ENCODE peak calls at places on chromosomes 1 and 21, in seven cellular contexts. O is mesendoderm, D is H9, Q is IMR-90, E is mesenchymal stem cell, X is neuronal stem cell, W is trophoblast cell. I is an unnamed sample.

GRCh38 chr1:60952566-60953215 is 129.7 kb upstream of the NFIA start:
- DNase-seq in Q (no peak), D (no peak), E (no peak), W (no peak), X (no peak), O (no peak), I (no peak)

GRCh38 chr1:196387766-196388165 is 220.5 kb downstream of the KCNT2 start:
- DNase-seq in W (no peak), Q (peak), O (no peak), X (no peak), D (no peak), E (no peak), I (no peak)

GRCh38 chr21:34517491-34518245 is 5.7 kb upstream of the KCNE1 start:
- DNase-seq in Q (no peak), O (peak), E (peak), W (peak), X (no peak), D (no peak), I (no peak)

GRCh38 chr1:219058891-219059820 is 114.5 kb upstream of the LYPLAL1 start:
- DNase-seq in X (no peak), D (no peak), W (no peak), O (no peak), Q (no peak), E (no peak), I (no peak)

GRCh38 chr1:93620841-93621210 is 60.8 kb downstream of the BCAR3 start:
- DNase-seq in D (peak), W (peak), Q (no peak), X (no peak), E (no peak), O (peak), I (no peak)

GRCh38 chr1:119743776-119744597 is 24.7 kb downstream of the HMGCS2 start:
- DNase-seq in D (peak), Q (peak), E (peak), O (peak), W (peak), X (peak), I (peak)

GRCh38 chr1:54453509-54453908 is 47.3 kb upstream of the SSBP3 start:
- DNase-seq in Q (no peak), X (no peak), D (no peak), O (no peak), E (no peak), W (no peak), I (no peak)

GRCh38 chr1:172764378-172764777 is 105.5 kb downstream of the FASLG start:
- DNase-seq in O (no peak), W (no peak), Q (no peak), E (no peak), X (no peak), D (no peak), I (no peak)

GRCh38 chr1:55049914-55050278 is 10.5 kb downstream of the PCSK9 start:
- DNase-seq in W (no peak), E (no peak), X (no peak), D (no peak), O (no peak), Q (peak), I (no peak)

GRCh38 chr21:38134084-38134873 is 122.5 kb upstream of the KCNJ15 start:
- DNase-seq in D (no peak), O (no peak), E (peak), X (no peak), Q (no peak), W (no peak), I (no peak)

DNA sequence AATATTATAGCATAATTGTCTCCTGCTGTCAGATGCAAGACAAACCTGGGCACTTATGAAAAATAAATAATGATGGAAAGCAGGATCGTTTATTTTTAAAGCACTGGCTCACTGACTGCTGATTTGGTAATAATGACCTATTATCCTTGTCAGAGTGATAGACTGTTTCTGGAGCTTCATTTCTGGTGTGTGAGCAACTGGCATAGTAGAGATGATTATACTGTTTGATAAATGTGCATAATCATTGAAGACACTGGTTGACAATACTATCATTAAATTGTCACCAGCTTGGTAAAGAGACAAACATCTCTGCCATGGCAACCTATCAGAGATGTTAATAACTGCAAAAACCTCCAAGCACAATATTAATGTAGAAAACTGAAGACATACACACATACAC is 179.9 kb upstream of the ZNF644 start:
- DNase-seq in D (no peak), Q (no peak), E (no peak), X (no peak), O (no peak), W (no peak), I (no peak)
- H2AK5ac ChIP-seq in D (no peak), Q (no peak), E (no peak), X (no peak), O (no peak), W (no peak), I (no peak)

GRCh38 chr1:29266912-29267311 is 30.6 kb downstream of the PTPRU start:
- DNase-seq in E (no peak), D (no peak), X (no peak), Q (no peak), W (peak), O (no peak), I (no peak)
- H2AK5ac ChIP-seq in E (no peak), D (no peak), X (no peak), Q (no peak), W (no peak), O (no peak), I (no peak)

DNA sequence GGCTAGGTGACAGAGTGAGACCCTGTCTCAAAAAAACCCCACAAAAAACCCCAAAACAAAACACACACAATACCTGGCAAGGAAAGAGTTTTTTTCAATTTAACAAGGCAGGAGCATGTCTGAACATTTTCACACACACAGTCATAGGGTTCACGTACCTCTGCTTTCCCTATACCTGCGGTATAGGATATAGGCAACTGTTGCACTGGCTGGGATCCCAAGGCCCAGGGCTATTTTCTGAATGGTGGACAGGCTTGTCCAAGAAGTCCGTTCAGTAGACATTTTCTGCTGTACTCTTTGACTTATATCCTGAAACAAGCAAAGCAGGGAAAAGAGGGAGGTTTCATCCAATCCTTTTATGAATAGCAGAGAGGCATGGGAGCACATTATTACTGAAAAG is 7.6 kb downstream of the TDRKH start:
- DNase-seq in X (no peak), E (no peak), Q (no peak), W (no peak), O (no peak), D (no peak), I (no peak)
- H2AK5ac ChIP-seq in X (no peak), E (no peak), Q (no peak), W (no peak), O (no peak), D (no peak), I (no peak)

GRCh38 chr1:212291505-212292134 is 6.4 kb downstream of the PPP2R5A start:
- DNase-seq in O (peak), E (peak), Q (peak), D (no peak), W (peak), X (peak), I (no peak)

GRCh38 chr1:212288614-212289013 is 3.4 kb downstream of the PPP2R5A start:
- DNase-seq in W (no peak), E (peak), Q (peak), D (no peak), X (no peak), O (no peak), I (no peak)

GRCh38 chr1:212292250-212292924 is 7.2 kb downstream of the PPP2R5A start:
- DNase-seq in E (no peak), O (no peak), X (no peak), D (no peak), Q (no peak), W (no peak), I (no peak)

GRCh38 chr1:212289262-212290077 is 4.3 kb downstream of the PPP2R5A start:
- DNase-seq in O (no peak), W (no peak), E (no peak), D (no peak), X (no peak), Q (no peak), I (no peak)

GRCh38 chr1:212290608-212291007 is 5.4 kb downstream of the PPP2R5A start:
- DNase-seq in W (peak), O (no peak), Q (peak), D (no peak), X (no peak), E (no peak), I (no peak)
- H2AK5ac ChIP-seq in W (no peak), O (no peak), Q (no peak), D (no peak), X (no peak), E (no peak), I (no peak)

GRCh38 chr1:69196071-69196470 is 371.7 kb upstream of the LRRC7 start:
- DNase-seq in E (no peak), Q (no peak), W (no peak), O (no peak), X (no peak), D (no peak), I (no peak)

GRCh38 chr1:69201716-69202115 is 366.0 kb upstream of the LRRC7 start:
- DNase-seq in D (no peak), X (no peak), W (peak), E (no peak), Q (no peak), O (no peak), I (no peak)

GRCh38 chr1:69203166-69203565 is 364.6 kb upstream of the LRRC7 start:
- DNase-seq in Q (no peak), X (no peak), D (no peak), O (no peak), W (peak), E (no peak), I (no peak)

DNA sequence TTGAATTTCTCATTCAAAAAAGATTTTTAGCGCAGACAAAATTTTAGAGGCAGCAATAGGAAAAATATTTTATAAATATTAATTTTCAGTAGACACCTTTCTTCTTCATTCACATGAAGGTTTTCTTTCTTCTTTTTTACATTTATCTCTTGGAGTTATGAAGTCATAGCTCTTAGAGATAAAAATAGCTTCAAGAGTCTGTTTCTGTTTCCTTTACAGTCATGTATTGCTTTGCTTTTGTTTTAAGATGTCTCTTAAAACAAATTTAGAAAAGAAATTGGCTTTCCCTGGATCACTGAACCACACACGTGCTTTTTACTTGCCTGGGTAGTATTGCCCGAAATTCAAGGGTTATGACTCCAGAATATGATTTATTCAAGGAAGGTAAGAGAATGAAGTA is 369.9 kb upstream of the LRRC7 start:
- DNase-seq in X (no peak), E (no peak), O (no peak), W (no peak), D (no peak), Q (no peak), I (no peak)
- H2AK5ac ChIP-seq in X (no peak), E (no peak), O (no peak), W (no peak), D (no peak), Q (no peak), I (no peak)